ENCODE peak calls at places on chromosomes 6 and 20, in ten cellular contexts. J is fibroblast of lung; G is lung; L is heart right ventricle; C is mammary epithelial cell; W is endothelial cell of umbilical vein; Z is pancreas; I is dorsolateral prefrontal cortex; B is effector memory CD4-positive, alpha-beta T cell; X is right cardiac atrium. Y is an unnamed sample.

GRCh38 chr6:31805939-31806469 is 762 bp downstream of the LSM2 start:
- DNase-seq in J (no peak), B (no peak), W (no peak), G (no peak), C (peak; percentile 74), X (peak; percentile 20), I (no peak), L (no peak), Z (no peak), Y (no peak)

GRCh38 chr6:20808439-20808838 is 274.2 kb downstream of the CDKAL1 start:
- DNase-seq in G (no peak), Z (no peak), B (no peak), I (no peak), C (no peak), W (no peak), L (no peak), J (no peak), X (no peak), Y (no peak)

GRCh38 chr6:34771727-34772126 is 14.4 kb downstream of the SNRPC start:
- DNase-seq in X (no peak), C (peak; percentile 16), J (peak; percentile 28), W (no peak), L (no peak), B (no peak), Z (no peak), G (no peak), I (no peak), Y (no peak)

GRCh38 chr20:62953167-62953838 is 794 bp downstream of the SLC17A9 start:
- DNase-seq in X (peak; percentile 63), J (no peak), G (no peak), I (no peak), L (no peak), W (peak; percentile 8), Z (no peak), C (no peak), B (no peak), Y (no peak)

GRCh38 chr6:34027445-34027936 is 118.4 kb downstream of the GRM4 start:
- DNase-seq in J (peak; percentile 15), I (no peak), W (peak; percentile 7), B (peak; percentile 23), Z (peak; percentile 85), X (peak; percentile 82), G (peak; percentile 41), L (peak; percentile 9), C (peak; percentile 11), Y (peak; percentile 44)

GRCh38 chr6:149147939-149148718 is 169.4 kb upstream of the TAB2 start:
- DNase-seq in Z (no peak), X (no peak), I (no peak), J (no peak), L (no peak), W (no peak), G (no peak), B (peak; percentile 15), C (no peak), Y (peak; percentile 31)

GRCh38 chr20:48841861-48842529 is 14.2 kb upstream of the PREX1 start:
- DNase-seq in B (no peak), I (no peak), X (no peak), G (no peak), W (peak; percentile 89), C (peak; percentile 59), Z (no peak), L (no peak), J (peak; percentile 67), Y (no peak)

GRCh38 chr6:156783958-156784357 is 6.8 kb downstream of the ARID1B start:
- DNase-seq in J (no peak), B (no peak), G (no peak), C (peak; percentile 18), X (no peak), L (no peak), I (no peak), Z (no peak), W (no peak), Y (no peak)

GRCh38 chr6:164022632-164023031 is 608.1 kb downstream of the QKI start:
- DNase-seq in X (peak; percentile 58), G (no peak), Z (no peak), L (no peak), C (no peak), J (no peak), I (no peak), B (no peak), W (no peak), Y (no peak)

GRCh38 chr6:164020142-164020541 is 605.6 kb downstream of the QKI start:
- DNase-seq in C (no peak), G (no peak), X (no peak), Z (no peak), W (no peak), L (no peak), B (no peak), J (no peak), I (no peak), Y (no peak)

GRCh38 chr6:164025180-164025579 is 610.7 kb downstream of the QKI start:
- DNase-seq in B (no peak), G (no peak), X (no peak), Z (no peak), L (no peak), I (no peak), J (no peak), C (no peak), W (no peak), Y (no peak)

GRCh38 chr6:164021589-164022290 is 607.2 kb downstream of the QKI start:
- DNase-seq in B (no peak), J (no peak), C (no peak), L (no peak), W (no peak), Z (no peak), X (no peak), G (no peak), I (no peak), Y (no peak)

GRCh38 chr6:164023535-164023934 is 609.0 kb downstream of the QKI start:
- DNase-seq in I (no peak), X (no peak), L (no peak), B (no peak), W (no peak), Z (no peak), G (no peak), C (no peak), J (no peak), Y (no peak)
- H3K4me3 ChIP-seq in I (no peak overlapping the region), X (no peak overlapping the region), L (no peak overlapping the region), B (no peak overlapping the region), W (no peak overlapping the region), Z (no peak overlapping the region), G (no peak overlapping the region), C (no peak overlapping the region), J (no peak overlapping the region), Y (no peak overlapping the region)

DNA sequence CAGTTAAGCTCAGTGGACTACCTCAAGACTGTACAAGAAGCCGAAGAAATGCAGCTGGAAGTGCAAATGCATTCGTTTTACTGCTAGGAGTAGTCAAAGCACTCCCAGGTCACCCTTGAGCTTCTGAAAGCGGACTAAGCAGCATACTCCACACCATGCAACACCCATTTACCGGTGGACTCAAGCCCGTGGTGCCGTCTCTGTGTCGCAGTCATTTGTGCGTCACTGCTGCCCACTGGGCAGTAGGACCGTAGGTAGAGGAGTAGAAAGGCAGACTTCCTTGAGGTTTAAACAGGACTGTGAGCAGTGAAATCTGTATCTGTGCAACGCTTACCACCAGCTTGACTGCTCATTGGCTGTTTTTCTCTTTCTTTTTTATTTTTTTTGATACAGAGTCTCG is 89.0 kb upstream of the FAM8A1 start:
- DNase-seq in C (no peak), Z (no peak), I (no peak), L (no peak), B (no peak), X (no peak), J (no peak), G (no peak), W (no peak), Y (no peak)
- H3K4me3 ChIP-seq in C (no peak overlapping the region), Z (no peak overlapping the region), I (no peak overlapping the region), L (no peak overlapping the region), B (no peak overlapping the region), X (no peak overlapping the region), J (no peak overlapping the region), G (no peak overlapping the region), W (no peak overlapping the region), Y (no peak overlapping the region)

GRCh38 chr20:19832875-19833274 is 74.8 kb downstream of the RIN2 start:
- DNase-seq in C (no peak), J (no peak), X (no peak), W (no peak), Z (no peak), G (no peak), L (no peak), I (no peak), B (no peak), Y (no peak)

GRCh38 chr20:19827818-19828217 is 69.8 kb downstream of the RIN2 start:
- DNase-seq in X (no peak), I (no peak), J (no peak), C (no peak), W (no peak), Z (no peak), L (no peak), B (no peak), G (no peak), Y (no peak)

GRCh38 chr20:19828233-19828632 is 70.2 kb downstream of the RIN2 start:
- DNase-seq in B (no peak), G (no peak), W (peak; percentile 70), L (no peak), I (no peak), X (no peak), Z (no peak), J (peak; percentile 35), C (peak; percentile 78), Y (no peak)

GRCh38 chr20:19833395-19833794 is 75.3 kb downstream of the RIN2 start:
- DNase-seq in X (no peak), C (no peak), L (no peak), I (no peak), J (no peak), Z (no peak), B (no peak), G (no peak), W (no peak), Y (no peak)

GRCh38 chr20:19830351-19830750 is 72.3 kb downstream of the RIN2 start:
- DNase-seq in L (no peak), C (peak; percentile 55), B (no peak), G (no peak), I (no peak), Z (no peak), X (no peak), J (no peak), W (peak; percentile 59), Y (no peak)
- H3K4me3 ChIP-seq in L (no peak overlapping the region), C (no peak overlapping the region), B (no peak overlapping the region), G (no peak overlapping the region), I (no peak overlapping the region), Z (no peak overlapping the region), X (no peak overlapping the region), J (no peak overlapping the region), W (no peak overlapping the region), Y (no peak overlapping the region)

GRCh38 chr6:2766767-2767314 is 1.6 kb downstream of the WRNIP1 start:
- DNase-seq in C (no peak), X (no peak), Z (no peak), J (peak; percentile 33), I (no peak), B (no peak), W (no peak), L (no peak), G (no peak), Y (no peak)

GRCh38 chr6:2765896-2766766 is 938 bp downstream of the WRNIP1 start:
- DNase-seq in L (peak; percentile 46), J (peak; percentile 39), I (no peak), X (peak; percentile 85), W (peak; percentile 48), C (peak; percentile 52), B (no peak), G (peak; percentile 41), Z (peak; percentile 79), Y (peak; percentile 45)

GRCh38 chr6:2768125-2768524 is 2.9 kb downstream of the WRNIP1 start:
- DNase-seq in C (no peak), X (no peak), Z (no peak), J (no peak), W (peak; percentile 35), G (no peak), L (no peak), B (no peak), I (no peak), Y (no peak)

GRCh38 chr6:2768696-2769095 is 3.5 kb downstream of the WRNIP1 start:
- DNase-seq in C (no peak), L (no peak), Z (no peak), J (no peak), B (no peak), X (no peak), G (no peak), I (no peak), W (peak; percentile 43), Y (no peak)

DNA sequence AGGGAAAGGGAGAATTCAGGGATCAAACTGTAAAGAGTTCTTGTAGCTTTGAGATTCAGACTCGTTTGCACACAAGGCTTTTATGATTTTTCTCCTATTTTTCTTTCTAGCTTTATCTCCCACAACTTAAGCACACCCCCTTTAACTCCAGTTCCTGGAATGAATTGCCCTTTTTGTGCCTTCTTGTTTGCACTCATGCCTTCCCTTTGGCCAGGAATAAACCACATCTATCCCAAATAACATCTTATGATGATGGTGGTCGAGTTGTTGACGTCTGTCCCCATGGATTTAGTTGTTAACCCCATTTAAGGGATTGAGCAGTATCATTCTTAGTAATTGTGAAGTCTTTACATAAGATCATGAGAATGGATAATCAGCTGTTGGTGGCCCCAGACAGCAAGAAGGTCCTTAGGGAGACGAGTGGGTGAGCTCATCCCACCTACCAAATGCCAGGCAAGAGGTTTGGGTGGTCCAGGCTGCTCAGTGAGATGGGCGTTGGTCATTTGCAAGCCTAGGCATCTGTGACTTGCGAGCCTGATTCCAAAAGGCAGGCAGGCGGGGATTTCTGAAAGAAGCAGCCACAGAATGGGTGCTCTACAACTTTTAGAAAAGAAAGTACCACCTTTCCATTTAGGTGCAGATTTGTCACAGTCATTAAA is 2.3 kb downstream of the WRNIP1 start:
- DNase-seq in J (no peak), G (no peak), W (peak; percentile 59), B (no peak), L (no peak), X (no peak), I (no peak), C (no peak), Z (no peak), Y (no peak)
- H3K4me3 ChIP-seq in J (peak overlapping the region; percentile 75), G (peak overlapping the region; percentile 44), W (peak overlapping the region; percentile 98), B (peak overlapping the region; percentile 65), L (no peak overlapping the region), X (peak overlapping the region; percentile 65), I (peak overlapping the region; percentile 94), C (peak overlapping the region; percentile 88), Z (peak overlapping the region; percentile 89), Y (peak overlapping the region; percentile 14)